ENCODE peak calls at places on chromosomes 3 and 15, in seven cellular contexts. M is stomach, H is tibial nerve, N is sigmoid colon, T is breast epithelium, C is ovary, F is A549. Q is an unnamed sample.

GRCh38 chr3:102529452-102529851 is 94.6 kb downstream of the ZPLD1 start:
- DNase-seq in M (no peak), H (peak; percentile 9), N (no peak), T (no peak), C (no peak), F (peak; percentile 32), Q (no peak)

GRCh38 chr3:30193625-30194044 is 412.8 kb upstream of the TGFBR2 start:
- DNase-seq in M (no peak), H (no peak), N (no peak), T (no peak), C (no peak), F (peak; percentile 53), Q (no peak)

GRCh38 chr3:107085261-107085660 is 292.0 kb upstream of the CCDC54 start:
- DNase-seq in M (no peak), H (no peak), N (no peak), T (no peak), C (no peak), F (no peak), Q (no peak)

GRCh38 chr3:179268400-179269051 is 17.6 kb upstream of the KCNMB3 start:
- DNase-seq in M (no peak), H (no peak), N (no peak), T (no peak), C (no peak), F (no peak), Q (no peak)

GRCh38 chr15:31387483-31388118 is 61.0 kb downstream of the KLF13 start:
- DNase-seq in M (peak; percentile 85), H (no peak), N (peak; percentile 87), T (no peak), C (no peak), F (no peak), Q (no peak)

GRCh38 chr3:104947946-104948345 is 418.8 kb upstream of the ALCAM start:
- DNase-seq in M (no peak), H (no peak), N (no peak), T (no peak), C (no peak), F (no peak), Q (no peak)

GRCh38 chr3:53804697-53805462 is 41.3 kb downstream of the CHDH start:
- DNase-seq in M (no peak), H (no peak), N (peak; percentile 40), T (no peak), C (no peak), F (peak; percentile 46), Q (peak; percentile 81)

GRCh38 chr3:169662215-169663070 is 1.1 kb downstream of the MECOM start:
- DNase-seq in M (peak; percentile 79), H (no peak), N (no peak), T (no peak), C (peak; percentile 65), F (peak; percentile 63), Q (peak; percentile 70)

GRCh38 chr3:31265646-31266423 is 266.9 kb upstream of the STT3B start:
- DNase-seq in M (no peak), H (no peak), N (no peak), T (no peak), C (no peak), F (no peak), Q (no peak)

GRCh38 chr3:98521897-98522537 is 685 bp downstream of the CLDND1 start:
- DNase-seq in M (peak; percentile 54), H (peak; percentile 36), N (peak; percentile 68), T (no peak), C (no peak), F (peak; percentile 59), Q (peak; percentile 23)

GRCh38 chr3:118400886-118401285 is 633.8 kb downstream of the IGSF11 start:
- DNase-seq in M (no peak), H (no peak), N (no peak), T (no peak), C (no peak), F (no peak), Q (no peak)

DNA sequence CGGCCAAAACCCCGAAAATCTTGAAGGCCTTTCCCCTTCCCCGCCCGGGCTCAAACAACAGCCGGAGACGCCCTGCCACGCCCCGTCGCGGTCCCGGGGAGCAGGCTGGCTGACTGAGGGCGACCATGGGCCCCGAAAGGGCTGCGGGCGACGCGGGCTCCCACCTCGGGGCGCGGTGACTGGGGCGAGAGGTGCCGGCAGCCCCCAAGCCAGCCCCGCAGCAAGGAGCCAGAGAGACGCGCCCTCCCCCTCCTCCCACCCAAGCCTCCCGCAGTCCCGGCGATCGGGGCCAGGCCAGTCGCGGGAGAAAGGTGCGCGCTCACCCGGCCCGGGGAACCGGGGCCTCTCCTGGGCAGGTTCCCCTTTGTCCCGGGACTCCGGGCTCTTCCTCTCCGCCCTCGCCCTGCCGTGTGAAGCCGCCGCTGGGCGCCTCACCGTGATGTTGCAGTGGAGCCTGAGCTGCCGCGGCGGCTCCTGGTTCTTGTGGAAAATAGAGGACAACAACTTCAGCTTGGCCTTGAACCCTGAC is 30.6 kb upstream of the ZSCAN2 start:
- DNase-seq in M (peak; percentile 61), H (peak; percentile 53), N (peak; percentile 80), T (peak; percentile 62), C (no peak), F (peak; percentile 48), Q (no peak)
- TF ChIP-seq POLR2A in M (no peak), H (no peak), N (no peak), T (no peak), C (no peak), F (peak; percentile 35), Q (no peak)

DNA sequence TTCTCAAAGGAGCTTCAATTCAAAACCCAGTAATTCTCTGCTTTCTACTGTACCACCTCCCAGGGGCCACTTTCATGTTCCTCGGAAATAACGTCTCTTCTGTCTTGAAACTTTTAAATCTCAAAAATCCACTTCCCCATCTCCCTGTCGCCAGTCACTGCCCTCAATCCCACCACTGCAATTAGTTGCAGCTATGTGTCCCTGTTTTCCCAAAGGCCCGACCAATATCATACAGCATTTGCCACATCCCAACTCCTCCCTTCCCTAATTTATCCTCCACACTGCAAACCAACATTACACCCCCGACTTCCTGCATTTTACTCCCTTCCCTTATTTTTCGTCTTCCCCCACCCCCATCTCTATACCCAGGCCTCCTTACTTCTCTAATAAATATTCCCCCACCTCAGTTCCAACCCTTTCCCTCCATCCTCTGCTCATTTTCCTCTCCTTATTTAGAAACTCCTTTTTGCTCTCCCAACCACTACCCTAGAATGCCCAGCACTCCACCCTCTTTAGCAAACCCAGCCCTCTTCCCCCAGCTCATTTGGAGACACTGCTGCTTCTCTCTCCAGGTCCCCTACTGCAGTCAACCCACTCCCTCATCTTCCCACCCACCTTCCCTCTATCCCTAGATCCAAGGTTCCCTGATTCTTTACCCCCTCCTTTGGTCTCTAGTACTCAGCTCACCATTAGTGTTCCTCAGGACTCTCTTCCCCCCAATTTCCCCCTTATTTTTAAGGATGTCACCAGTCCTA is 1.1 kb downstream of the NPTN start:
- DNase-seq in M (no peak), H (peak; percentile 43), N (peak; percentile 84), T (no peak), C (peak; percentile 33), F (peak; percentile 26), Q (no peak)
- TF ChIP-seq POLR2A in M (no peak), H (no peak), N (peak; percentile 69), T (peak; percentile 8), C (peak; percentile 15), F (no peak), Q (no peak)

GRCh38 chr15:40593588-40594428 is at the start of gene KNL1:
- DNase-seq in M (peak; percentile 92), H (peak; percentile 97), N (peak; percentile 95), T (peak; percentile 90), C (peak; percentile 92), F (peak; percentile 93), Q (peak; percentile 54)
- TF ChIP-seq POLR2A in M (no peak), H (no peak), N (no peak), T (no peak), C (no peak), F (no peak), Q (peak; percentile 66)

GRCh38 chr3:196643201-196643749 is 3.8 kb downstream of the NRROS start:
- DNase-seq in M (no peak), H (no peak), N (peak; percentile 75), T (no peak), C (no peak), F (no peak), Q (no peak)

GRCh38 chr3:196643761-196644160 is 4.3 kb downstream of the NRROS start:
- DNase-seq in M (no peak), H (no peak), N (no peak), T (no peak), C (no peak), F (no peak), Q (no peak)

GRCh38 chr3:196639517-196640500 is at the start of gene NRROS:
- DNase-seq in M (peak; percentile 65), H (peak; percentile 62), N (peak; percentile 83), T (no peak), C (peak; percentile 33), F (no peak), Q (peak; percentile 71)

GRCh38 chr3:196640501-196640968 is 1.0 kb downstream of the NRROS start:
- DNase-seq in M (no peak), H (no peak), N (no peak), T (no peak), C (no peak), F (no peak), Q (no peak)

GRCh38 chr3:196641278-196642058 is 2.0 kb downstream of the NRROS start:
- DNase-seq in M (no peak), H (no peak), N (no peak), T (no peak), C (no peak), F (no peak), Q (no peak)
- TF ChIP-seq POLR2A in M (no peak), H (no peak), N (no peak), T (no peak), C (no peak), F (no peak), Q (no peak)

GRCh38 chr3:42502429-42503250 is at the start of gene VIPR1:
- DNase-seq in M (peak; percentile 95), H (no peak), N (peak; percentile 71), T (peak; percentile 87), C (peak; percentile 45), F (peak; percentile 58), Q (no peak)
- TF ChIP-seq POLR2A in M (no peak), H (no peak), N (no peak), T (no peak), C (no peak), F (no peak), Q (no peak)

GRCh38 chr3:171770689-171771620 is 39.3 kb downstream of the PLD1 start:
- DNase-seq in M (peak; percentile 63), H (peak; percentile 63), N (no peak), T (no peak), C (peak; percentile 53), F (peak; percentile 45), Q (peak; percentile 67)
- TF ChIP-seq POLR2A in M (no peak), H (peak; percentile 37), N (no peak), T (no peak), C (peak; percentile 71), F (no peak), Q (no peak)

Q was measured in H54.